ENCODE peak calls at places on chromosomes 13 and 19, in seven cellular contexts. V is HCT116, O is A549, Y is K562, M is HepG2, P is right lobe of liver, D is body of pancreas. L is an unnamed sample. For H3K4me1, the result is how much of the 10 kb centered on the place peaks cover.

GRCh38 chr19:49786432-49786831 is 19.6 kb downstream of the AP2A1 start:
- ATAC-seq in V (peak), O (peak), Y (no peak), M (no peak), P (no peak), D (no peak), L (peak)

GRCh38 chr19:15194938-15195337 is 5.9 kb downstream of the NOTCH3 start:
- ATAC-seq in V (no peak), O (no peak), Y (no peak), M (no peak), P (no peak), D (no peak), L (no peak)

GRCh38 chr19:19451429-19452240 is 46.2 kb downstream of the GATAD2A start:
- ATAC-seq in V (no peak), O (no peak), Y (peak), M (no peak), P (peak), D (no peak), L (no peak)

GRCh38 chr19:13938361-13939027 is at the start of gene PODNL1:
- ATAC-seq in V (no peak), O (peak), Y (no peak), M (peak), P (no peak), D (peak), L (peak)

GRCh38 chr19:45344621-45345505 is 4.3 kb downstream of the KLC3 start:
- ATAC-seq in V (peak), O (no peak), Y (no peak), M (peak), P (no peak), D (no peak), L (no peak)

GRCh38 chr13:44373247-44373600 is 400 bp upstream of the SERP2 start:
- ATAC-seq in V (no peak), O (no peak), Y (no peak), M (no peak), P (no peak), D (peak), L (peak)

GRCh38 chr13:51959773-51960172 is 51.5 kb downstream of the ATP7B start:
- ATAC-seq in V (no peak), O (no peak), Y (peak), M (no peak), P (no peak), D (no peak), L (no peak)

GRCh38 chr19:40756502-40757110 is 5.6 kb downstream of the SNRPA start:
- ATAC-seq in V (no peak), O (no peak), Y (no peak), M (no peak), P (no peak), D (no peak), L (no peak)

GRCh38 chr13:111952814-111953213 is 114.1 kb upstream of the SOX1 start:
- ATAC-seq in V (no peak), O (no peak), Y (no peak), M (no peak), P (no peak), D (no peak), L (no peak)

GRCh38 chr13:110108348-110109139 is 198.4 kb downstream of the COL4A1 start:
- ATAC-seq in V (peak), O (peak), Y (peak), M (peak), P (peak), D (peak), L (peak)

GRCh38 chr13:33232883-33233282 is 52.7 kb downstream of the STARD13 start:
- ATAC-seq in V (no peak), O (no peak), Y (no peak), M (no peak), P (no peak), D (no peak), L (no peak)

GRCh38 chr19:8413593-8413923 is 453 bp downstream of the MARCHF2 start:
- ATAC-seq in V (no peak), O (peak), Y (no peak), M (no peak), P (no peak), D (no peak), L (no peak)

GRCh38 chr13:109698779-109699178 is 87.6 kb downstream of the IRS2 start:
- ATAC-seq in V (no peak), O (no peak), Y (no peak), M (no peak), P (no peak), D (no peak), L (no peak)

GRCh38 chr19:45902651-45903625 is 525 bp upstream of the MYPOP start:
- ATAC-seq in V (peak), O (peak), Y (peak), M (peak), P (peak), D (peak), L (peak)

GRCh38 chr13:24692541-24692940 is 12.3 kb downstream of the ATP12A start:
- ATAC-seq in V (no peak), O (no peak), Y (no peak), M (no peak), P (no peak), D (peak), L (peak)

GRCh38 chr13:31909889-31910551 is 121.6 kb upstream of the FRY start:
- ATAC-seq in V (peak), O (no peak), Y (peak), M (no peak), P (peak), D (peak), L (no peak)

GRCh38 chr13:68588623-68589022 is 1358.5 kb upstream of the PCDH9 start:
- ATAC-seq in V (no peak), O (no peak), Y (peak), M (no peak), P (no peak), D (no peak), L (no peak)

GRCh38 chr13:77009011-77009410 is 17.1 kb downstream of the CLN5 start:
- ATAC-seq in V (no peak), O (no peak), Y (no peak), M (no peak), P (no peak), D (no peak), L (no peak)

GRCh38 chr19:39136225-39136940 is 10.8 kb downstream of the PAK4 start:
- ATAC-seq in V (peak), O (peak), Y (no peak), M (no peak), P (no peak), D (no peak), L (no peak)

GRCh38 chr19:28126499-28126898 is 1086.5 kb downstream of the UQCRFS1 start:
- ATAC-seq in V (no peak), O (no peak), Y (no peak), M (no peak), P (no peak), D (no peak), L (no peak)

GRCh38 chr19:8174706-8175105 is 25.3 kb upstream of the FBN3 start:
- ATAC-seq in V (no peak), O (no peak), Y (no peak), M (no peak), P (no peak), D (no peak), L (no peak)

GRCh38 chr19:15788594-15789270 is 1.3 kb downstream of the OR10H5 start:
- ATAC-seq in V (no peak), O (no peak), Y (no peak), M (peak), P (no peak), D (no peak), L (no peak)

GRCh38 chr19:39247701-39248664 is 673 bp downstream of the IFNL4 start:
- ATAC-seq in V (no peak), O (no peak), Y (no peak), M (no peak), P (peak), D (peak), L (no peak)

GRCh38 chr13:50326746-50327145 is 311.5 kb downstream of the KCNRG start:
- ATAC-seq in V (no peak), O (no peak), Y (no peak), M (no peak), P (no peak), D (peak), L (no peak)

GRCh38 chr13:50955212-50955611 is 45.6 kb downstream of the RNASEH2B start:
- ATAC-seq in V (no peak), O (no peak), Y (no peak), M (no peak), P (no peak), D (no peak), L (no peak)

GRCh38 chr13:31321457-31321856 is 121.7 kb downstream of the B3GLCT start:
- ATAC-seq in V (no peak), O (no peak), Y (no peak), M (no peak), P (no peak), D (no peak), L (no peak)

GRCh38 chr13:73961181-73961580 is 173.0 kb downstream of the KLF12 start:
- ATAC-seq in V (no peak), O (no peak), Y (no peak), M (no peak), P (no peak), D (no peak), L (no peak)

GRCh38 chr13:75715598-75716523 is 79.7 kb downstream of the LMO7 start:
- ATAC-seq in V (no peak), O (no peak), Y (no peak), M (no peak), P (no peak), D (no peak), L (no peak)

GRCh38 chr19:13208131-13208963 is 58.1 kb downstream of the IER2 start:
- ATAC-seq in V (no peak), O (no peak), Y (no peak), M (no peak), P (peak), D (no peak), L (no peak)

GRCh38 chr19:44757057-44757734 is 8.7 kb downstream of the BCL3 start:
- ATAC-seq in V (no peak), O (no peak), Y (no peak), M (no peak), P (no peak), D (peak), L (peak)

GRCh38 chr13:108958013-108958376 is 328.6 kb downstream of the MYO16 start:
- ATAC-seq in V (no peak), O (no peak), Y (no peak), M (no peak), P (no peak), D (no peak), L (no peak)

GRCh38 chr19:51354742-51355148 is 11.4 kb downstream of the ETFB start:
- ATAC-seq in V (no peak), O (no peak), Y (no peak), M (peak), P (no peak), D (no peak), L (no peak)

GRCh38 chr13:79973533-79973963 is 367.4 kb downstream of the SPRY2 start:
- ATAC-seq in V (peak), O (no peak), Y (no peak), M (no peak), P (peak), D (no peak), L (peak)

GRCh38 chr19:14342809-14343208 is 38.4 kb upstream of the ADGRE5 start:
- ATAC-seq in V (no peak), O (no peak), Y (no peak), M (no peak), P (no peak), D (no peak), L (no peak)

GRCh38 chr19:17511724-17512573 is 500 bp downstream of the PGLS start:
- ATAC-seq in V (peak), O (peak), Y (peak), M (peak), P (peak), D (peak), L (peak)
- TF ChIP-seq POLR2A in V (no peak), O (peak), Y (peak), M (peak), P (peak), D (peak), L (peak)

GRCh38 chr19:2703077-2703437 is 563 bp upstream of the GNG7 start:
- ATAC-seq in V (no peak), O (no peak), Y (no peak), M (no peak), P (no peak), D (no peak), L (no peak)

GRCh38 chr19:2701361-2702169 is 929 bp downstream of the GNG7 start:
- ATAC-seq in V (no peak), O (no peak), Y (no peak), M (no peak), P (no peak), D (no peak), L (no peak)

GRCh38 chr19:2702170-2703076 is at the start of gene GNG7:
- ATAC-seq in V (peak), O (peak), Y (peak), M (peak), P (peak), D (peak), L (peak)

GRCh38 chr19:2706251-2706650 is 3.8 kb upstream of the GNG7 start:
- ATAC-seq in V (no peak), O (no peak), Y (no peak), M (no peak), P (no peak), D (no peak), L (no peak)

DNA sequence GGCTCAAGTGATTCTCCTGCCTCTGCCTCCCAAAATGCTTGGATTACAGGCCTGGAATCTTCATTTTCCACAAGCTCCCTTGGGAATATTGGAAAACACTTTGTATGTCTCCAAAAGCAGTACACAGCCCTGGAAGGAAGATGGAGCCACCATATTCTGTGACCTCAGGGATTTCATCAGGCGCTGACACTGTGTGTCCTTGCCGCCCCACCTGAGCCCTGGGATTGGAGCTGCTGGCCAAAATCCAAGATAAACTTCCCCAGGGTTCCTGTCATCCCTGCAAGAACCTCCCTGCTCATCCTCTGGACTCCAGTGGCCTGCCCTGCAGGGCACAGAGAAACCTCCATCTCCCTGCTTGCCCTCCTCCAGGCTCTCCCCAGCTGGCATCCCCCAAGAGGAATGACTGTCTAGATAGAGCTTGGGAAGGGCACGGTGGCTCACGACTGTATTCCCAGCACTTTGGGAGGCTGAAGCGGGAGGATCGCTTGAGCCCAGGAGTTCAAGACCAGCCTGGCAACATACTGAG is 1.3 kb upstream of the GNG7 start:
- ATAC-seq in V (no peak), O (no peak), Y (no peak), M (peak), P (no peak), D (no peak), L (no peak)
- H3K4me1 ChIP-seq in V (under half), O (under half), Y (under half), M (under half), P (under half), D (under half), L (under half)

GRCh38 chr19:629961-630714 is 3.2 kb downstream of the POLRMT start:
- ATAC-seq in V (no peak), O (no peak), Y (no peak), M (no peak), P (no peak), D (no peak), L (no peak)

GRCh38 chr19:633786-634639 is 676 bp upstream of the POLRMT start:
- ATAC-seq in V (no peak), O (no peak), Y (no peak), M (no peak), P (no peak), D (peak), L (peak)

GRCh38 chr19:634975-635652 is 1.8 kb upstream of the POLRMT start:
- ATAC-seq in V (no peak), O (no peak), Y (no peak), M (no peak), P (no peak), D (no peak), L (no peak)

GRCh38 chr19:632228-633067 is 889 bp downstream of the POLRMT start:
- ATAC-seq in V (peak), O (peak), Y (peak), M (peak), P (peak), D (no peak), L (peak)

GRCh38 chr19:633068-633785 is at the start of gene POLRMT:
- ATAC-seq in V (peak), O (peak), Y (peak), M (peak), P (peak), D (peak), L (peak)
- H3K27ac ChIP-seq in V (peak), O (peak), Y (peak), M (peak), P (peak), D (peak), L (no peak)

GRCh38 chr19:35332817-35333216 is 3.8 kb downstream of the CD22 start:
- ATAC-seq in V (no peak), O (no peak), Y (no peak), M (no peak), P (no peak), D (no peak), L (no peak)

GRCh38 chr19:35331551-35332214 is 2.7 kb downstream of the CD22 start:
- ATAC-seq in V (no peak), O (no peak), Y (no peak), M (no peak), P (no peak), D (no peak), L (no peak)

GRCh38 chr19:35329323-35329722 is 336 bp downstream of the CD22 start:
- ATAC-seq in V (no peak), O (peak), Y (no peak), M (no peak), P (no peak), D (no peak), L (no peak)

GRCh38 chr19:35328851-35329285 is at the start of gene CD22:
- ATAC-seq in V (no peak), O (no peak), Y (no peak), M (no peak), P (no peak), D (no peak), L (no peak)

DNA sequence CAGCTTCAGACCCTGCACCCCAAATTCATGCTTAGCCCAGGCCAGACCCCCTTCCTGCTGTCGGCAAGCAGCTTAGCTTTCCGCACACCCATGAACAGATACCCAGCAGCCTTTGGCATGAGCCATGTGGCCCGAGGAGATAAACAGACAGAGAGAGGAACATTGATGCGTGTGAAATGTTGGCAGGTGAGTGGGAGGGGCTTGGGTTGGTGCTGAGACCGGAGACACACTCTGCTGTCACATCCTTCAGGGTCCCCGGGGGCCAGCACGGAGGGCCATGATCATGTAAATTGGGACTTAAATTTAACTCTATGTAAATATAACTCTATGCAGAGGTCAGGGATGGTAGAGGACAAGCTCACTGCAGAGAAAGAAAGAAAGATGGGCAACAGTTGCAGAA is 1.5 kb downstream of the CD22 start:
- ATAC-seq in V (no peak), O (no peak), Y (no peak), M (no peak), P (no peak), D (no peak), L (no peak)
- TF ChIP-seq POLR2A in V (no peak), O (no peak), Y (no peak), M (no peak), P (no peak), D (no peak), L (no peak)

DNA sequence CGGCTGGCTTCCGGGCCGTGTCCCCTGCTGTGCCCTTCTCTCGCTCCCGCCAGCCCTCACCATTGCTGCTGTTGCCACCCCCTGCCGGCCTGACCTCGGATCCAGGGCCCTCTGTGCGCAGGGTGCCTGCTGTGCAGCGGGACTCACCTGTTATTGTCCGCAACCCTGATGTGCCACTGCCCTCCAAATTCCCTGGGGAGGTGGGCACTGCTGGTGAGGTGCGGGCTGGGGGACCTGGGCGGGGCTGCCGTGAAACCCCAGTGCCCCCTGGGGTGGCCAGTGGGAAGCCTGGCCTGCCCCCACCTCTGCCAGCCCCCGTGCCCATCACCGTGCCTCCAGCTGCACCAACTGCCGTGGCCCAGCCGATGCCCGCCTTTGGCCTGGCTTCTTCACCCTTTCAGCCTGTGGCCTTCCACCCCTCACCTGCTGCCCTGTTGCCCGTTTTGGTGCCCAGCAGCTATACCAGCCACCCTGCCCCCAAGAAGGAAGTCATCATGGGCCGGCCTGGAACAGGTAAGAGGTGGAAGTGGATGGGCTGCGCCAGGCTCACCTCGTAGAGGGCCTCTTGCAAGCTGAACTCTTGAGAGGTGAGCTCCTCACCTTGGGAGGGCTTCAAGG is 5.1 kb downstream of the CIC start:
- ATAC-seq in V (no peak), O (no peak), Y (no peak), M (no peak), P (no peak), D (no peak), L (no peak)
- H3K4me1 ChIP-seq in V (under half), O (under half), Y (half or more), M (under half), P (under half), D (half or more), L (under half)

GRCh38 chr13:46659413-46660065 is 106.6 kb downstream of the LRCH1 start:
- ATAC-seq in V (no peak), O (no peak), Y (no peak), M (peak), P (peak), D (peak), L (no peak)

GRCh38 chr13:46662690-46663089 is 109.7 kb downstream of the LRCH1 start:
- ATAC-seq in V (no peak), O (no peak), Y (no peak), M (no peak), P (peak), D (no peak), L (no peak)

GRCh38 chr13:46663216-46663615 is 110.2 kb downstream of the LRCH1 start:
- ATAC-seq in V (no peak), O (no peak), Y (no peak), M (no peak), P (no peak), D (no peak), L (no peak)

GRCh38 chr13:46660408-46660807 is 107.4 kb downstream of the LRCH1 start:
- ATAC-seq in V (no peak), O (no peak), Y (no peak), M (peak), P (peak), D (peak), L (no peak)

GRCh38 chr13:46660859-46661258 is 107.9 kb downstream of the LRCH1 start:
- ATAC-seq in V (no peak), O (no peak), Y (no peak), M (peak), P (peak), D (no peak), L (no peak)
- H3K27ac ChIP-seq in V (no peak), O (peak), Y (no peak), M (peak), P (peak), D (peak), L (no peak)

L was measured in gastroesophageal sphincter.